ENCODE peak calls at places on chromosomes 12 and 14, in six cellular contexts. One of them, this sample, is unnamed.

GRCh38 chr12:24596768-24597388 is 352.0 kb downstream of the BCAT1 start:
- DNase-seq in breast epithelium: no peak
- DNase-seq in fibroblast of pulmonary artery: peak
- DNase-seq in adrenal gland: no peak
- DNase-seq in AG04449: no peak
- DNase-seq in prostate gland: no peak
- DNase-seq in this sample: no peak

GRCh38 chr12:131900397-131900796 is 6.0 kb downstream of the ULK1 start:
- DNase-seq in AG04449: no peak
- DNase-seq in breast epithelium: no peak
- DNase-seq in prostate gland: no peak
- DNase-seq in adrenal gland: no peak
- DNase-seq in fibroblast of pulmonary artery: no peak
- DNase-seq in this sample: no peak

GRCh38 chr12:66594688-66595087 is 84.2 kb downstream of the GRIP1 start:
- DNase-seq in AG04449: no peak
- DNase-seq in adrenal gland: no peak
- DNase-seq in prostate gland: no peak
- DNase-seq in breast epithelium: no peak
- DNase-seq in fibroblast of pulmonary artery: peak
- DNase-seq in this sample: no peak

GRCh38 chr12:93751864-93752610 is 74.9 kb downstream of the CRADD start:
- DNase-seq in adrenal gland: no peak
- DNase-seq in AG04449: peak
- DNase-seq in prostate gland: no peak
- DNase-seq in fibroblast of pulmonary artery: peak
- DNase-seq in breast epithelium: no peak
- DNase-seq in this sample: no peak

GRCh38 chr14:76352639-76353281 is 23.2 kb upstream of the ESRRB start:
- DNase-seq in breast epithelium: no peak
- DNase-seq in AG04449: no peak
- DNase-seq in prostate gland: peak
- DNase-seq in adrenal gland: peak
- DNase-seq in fibroblast of pulmonary artery: peak
- DNase-seq in this sample: peak

GRCh38 chr12:54258286-54258685 is 21.6 kb downstream of the CBX5 start:
- DNase-seq in AG04449: no peak
- DNase-seq in adrenal gland: no peak
- DNase-seq in prostate gland: no peak
- DNase-seq in fibroblast of pulmonary artery: peak
- DNase-seq in breast epithelium: no peak
- DNase-seq in this sample: no peak

GRCh38 chr12:90080616-90081015 is 372.0 kb upstream of the ATP2B1 start:
- DNase-seq in breast epithelium: no peak
- DNase-seq in prostate gland: no peak
- DNase-seq in AG04449: no peak
- DNase-seq in fibroblast of pulmonary artery: no peak
- DNase-seq in adrenal gland: no peak
- DNase-seq in this sample: no peak

GRCh38 chr14:70555890-70556289 is 21.1 kb upstream of the ADAM20 start:
- DNase-seq in prostate gland: no peak
- DNase-seq in fibroblast of pulmonary artery: peak
- DNase-seq in AG04449: no peak
- DNase-seq in adrenal gland: no peak
- DNase-seq in breast epithelium: no peak
- DNase-seq in this sample: peak

GRCh38 chr14:50985124-50985815 is 41.0 kb upstream of the PYGL start:
- DNase-seq in fibroblast of pulmonary artery: no peak
- DNase-seq in prostate gland: no peak
- DNase-seq in adrenal gland: no peak
- DNase-seq in breast epithelium: no peak
- DNase-seq in AG04449: no peak
- DNase-seq in this sample: no peak

GRCh38 chr12:128690641-128691040 is 133.1 kb downstream of the SLC15A4 start:
- DNase-seq in fibroblast of pulmonary artery: no peak
- DNase-seq in AG04449: no peak
- DNase-seq in breast epithelium: no peak
- DNase-seq in adrenal gland: no peak
- DNase-seq in prostate gland: no peak
- DNase-seq in this sample: no peak

GRCh38 chr14:101500681-101501080 is 60.6 kb upstream of the DIO3 start:
- DNase-seq in fibroblast of pulmonary artery: no peak
- DNase-seq in breast epithelium: peak
- DNase-seq in AG04449: no peak
- DNase-seq in prostate gland: no peak
- DNase-seq in adrenal gland: no peak
- DNase-seq in this sample: no peak

GRCh38 chr12:69834566-69834965 is 9.5 kb downstream of the MYRFL start:
- DNase-seq in AG04449: no peak
- DNase-seq in prostate gland: no peak
- DNase-seq in breast epithelium: no peak
- DNase-seq in adrenal gland: no peak
- DNase-seq in fibroblast of pulmonary artery: no peak
- DNase-seq in this sample: no peak

GRCh38 chr12:71846322-71846940 is 6.9 kb downstream of the TBC1D15 start:
- DNase-seq in AG04449: no peak
- DNase-seq in prostate gland: no peak
- DNase-seq in adrenal gland: no peak
- DNase-seq in breast epithelium: no peak
- DNase-seq in fibroblast of pulmonary artery: peak
- DNase-seq in this sample: no peak

GRCh38 chr14:54480830-54481562 is 7.8 kb downstream of the GMFB start:
- DNase-seq in adrenal gland: no peak
- DNase-seq in fibroblast of pulmonary artery: no peak
- DNase-seq in breast epithelium: no peak
- DNase-seq in prostate gland: no peak
- DNase-seq in AG04449: no peak
- DNase-seq in this sample: no peak

GRCh38 chr14:54486685-54487084 is 2.1 kb downstream of the GMFB start:
- DNase-seq in AG04449: no peak
- DNase-seq in breast epithelium: no peak
- DNase-seq in prostate gland: no peak
- DNase-seq in fibroblast of pulmonary artery: no peak
- DNase-seq in adrenal gland: no peak
- DNase-seq in this sample: no peak

GRCh38 chr14:54483073-54483745 is 5.6 kb downstream of the GMFB start:
- DNase-seq in fibroblast of pulmonary artery: no peak
- DNase-seq in breast epithelium: no peak
- DNase-seq in adrenal gland: no peak
- DNase-seq in prostate gland: no peak
- DNase-seq in AG04449: no peak
- DNase-seq in this sample: no peak

GRCh38 chr14:54481695-54482094 is 7.1 kb downstream of the GMFB start:
- DNase-seq in prostate gland: no peak
- DNase-seq in adrenal gland: no peak
- DNase-seq in breast epithelium: no peak
- DNase-seq in AG04449: no peak
- DNase-seq in fibroblast of pulmonary artery: no peak
- DNase-seq in this sample: no peak

DNA sequence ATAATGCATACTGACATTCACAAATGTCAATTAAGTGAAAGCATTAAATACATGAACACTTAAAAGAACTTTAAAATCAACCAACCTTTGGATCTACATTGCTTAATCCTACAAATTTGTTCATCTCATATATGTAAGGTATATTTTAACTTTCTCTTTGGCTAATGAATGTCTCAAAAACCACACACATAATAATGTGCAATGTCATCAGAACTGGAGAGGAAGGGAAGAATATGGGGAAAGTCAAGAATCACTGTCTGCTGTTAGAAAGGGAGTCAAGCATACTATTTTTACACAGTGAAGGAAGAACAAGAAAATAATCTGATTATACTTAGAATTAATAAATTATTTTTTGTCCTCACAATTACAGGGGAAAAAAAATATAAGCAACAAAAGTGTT is 4.9 kb downstream of the GMFB start:
- DNase-seq in AG04449: no peak
- DNase-seq in fibroblast of pulmonary artery: no peak
- DNase-seq in breast epithelium: no peak
- DNase-seq in adrenal gland: no peak
- DNase-seq in prostate gland: no peak
- DNase-seq in this sample: no peak
- H3K4me3 ChIP-seq in AG04449: no peak
- H3K4me3 ChIP-seq in fibroblast of pulmonary artery: no peak
- H3K4me3 ChIP-seq in breast epithelium: no peak
- H3K4me3 ChIP-seq in adrenal gland: no peak
- H3K4me3 ChIP-seq in prostate gland: no peak
- H3K4me3 ChIP-seq in this sample: no peak

DNA sequence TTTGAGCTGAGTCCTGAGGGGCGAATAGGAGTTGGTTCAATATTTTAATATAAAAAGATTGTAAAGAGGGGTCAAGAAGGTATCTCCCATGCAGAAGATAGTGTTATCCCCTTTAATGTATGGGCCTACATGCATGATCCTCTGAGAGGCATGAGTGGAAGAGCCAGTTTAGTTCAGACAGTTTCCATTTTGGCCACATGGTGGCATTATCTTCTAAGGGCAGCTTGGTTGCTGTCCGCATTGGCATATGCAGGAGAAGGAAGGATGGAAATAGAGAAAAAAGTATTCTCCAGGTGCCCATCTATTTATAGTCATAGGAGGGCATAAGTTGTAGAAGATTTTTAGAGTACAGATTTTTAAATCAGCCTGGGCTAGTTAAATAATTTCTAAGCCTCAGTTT is 5.4 kb downstream of the SAMD4A start:
- DNase-seq in breast epithelium: no peak
- DNase-seq in AG04449: no peak
- DNase-seq in prostate gland: no peak
- DNase-seq in adrenal gland: no peak
- DNase-seq in fibroblast of pulmonary artery: peak
- DNase-seq in this sample: peak
- H3K4me3 ChIP-seq in breast epithelium: no peak
- H3K4me3 ChIP-seq in AG04449: no peak
- H3K4me3 ChIP-seq in prostate gland: no peak
- H3K4me3 ChIP-seq in adrenal gland: no peak
- H3K4me3 ChIP-seq in fibroblast of pulmonary artery: no peak
- H3K4me3 ChIP-seq in this sample: no peak

GRCh38 chr12:40106655-40107054 is 774 bp upstream of the SLC2A13 start:
- DNase-seq in AG04449: no peak
- DNase-seq in fibroblast of pulmonary artery: no peak
- DNase-seq in breast epithelium: no peak
- DNase-seq in adrenal gland: no peak
- DNase-seq in prostate gland: no peak
- DNase-seq in this sample: no peak
- H3K4me3 ChIP-seq in AG04449: no peak
- H3K4me3 ChIP-seq in fibroblast of pulmonary artery: no peak
- H3K4me3 ChIP-seq in breast epithelium: peak
- H3K4me3 ChIP-seq in adrenal gland: no peak
- H3K4me3 ChIP-seq in prostate gland: no peak
- H3K4me3 ChIP-seq in this sample: peak

DNA sequence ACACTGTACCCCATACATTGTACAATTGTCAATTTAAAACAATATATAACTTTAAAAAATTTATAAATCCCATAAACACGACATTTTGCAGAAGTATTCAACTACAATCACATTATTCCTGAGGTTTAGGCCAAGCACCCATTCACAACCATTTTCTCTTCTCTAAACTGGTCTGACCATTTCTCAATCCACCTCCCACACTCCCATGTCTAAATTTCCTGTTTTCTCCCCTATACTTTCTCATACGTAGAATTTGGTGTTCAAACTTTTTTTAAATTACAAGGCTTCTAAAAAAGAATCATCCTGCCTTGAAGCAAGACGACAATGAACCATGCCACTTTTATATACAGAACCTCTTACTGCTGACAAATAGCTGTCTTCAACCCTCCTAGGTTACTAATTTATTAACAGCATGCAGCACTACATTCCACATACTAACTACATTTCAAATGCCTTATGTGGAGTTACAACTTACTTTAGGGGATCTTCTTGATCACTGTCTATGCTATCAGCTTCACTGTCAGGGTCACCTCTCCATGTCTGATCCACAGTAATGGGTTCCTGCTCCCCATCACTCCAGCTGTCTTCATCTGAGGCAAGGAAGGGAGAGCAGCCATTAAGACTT is 3.4 kb downstream of the KANSL2 start:
- DNase-seq in breast epithelium: no peak
- DNase-seq in prostate gland: no peak
- DNase-seq in fibroblast of pulmonary artery: peak
- DNase-seq in adrenal gland: no peak
- DNase-seq in AG04449: no peak
- DNase-seq in this sample: no peak
- H3K4me3 ChIP-seq in breast epithelium: no peak
- H3K4me3 ChIP-seq in prostate gland: no peak
- H3K4me3 ChIP-seq in fibroblast of pulmonary artery: no peak
- H3K4me3 ChIP-seq in adrenal gland: no peak
- H3K4me3 ChIP-seq in AG04449: no peak
- H3K4me3 ChIP-seq in this sample: no peak

GRCh38 chr12:109572506-109572845 is 828 bp downstream of the MMAB start:
- DNase-seq in AG04449: no peak
- DNase-seq in fibroblast of pulmonary artery: no peak
- DNase-seq in prostate gland: no peak
- DNase-seq in breast epithelium: no peak
- DNase-seq in adrenal gland: no peak
- DNase-seq in this sample: no peak
- H3K4me3 ChIP-seq in AG04449: peak
- H3K4me3 ChIP-seq in fibroblast of pulmonary artery: peak
- H3K4me3 ChIP-seq in prostate gland: peak
- H3K4me3 ChIP-seq in breast epithelium: peak
- H3K4me3 ChIP-seq in adrenal gland: no peak
- H3K4me3 ChIP-seq in this sample: peak

DNA sequence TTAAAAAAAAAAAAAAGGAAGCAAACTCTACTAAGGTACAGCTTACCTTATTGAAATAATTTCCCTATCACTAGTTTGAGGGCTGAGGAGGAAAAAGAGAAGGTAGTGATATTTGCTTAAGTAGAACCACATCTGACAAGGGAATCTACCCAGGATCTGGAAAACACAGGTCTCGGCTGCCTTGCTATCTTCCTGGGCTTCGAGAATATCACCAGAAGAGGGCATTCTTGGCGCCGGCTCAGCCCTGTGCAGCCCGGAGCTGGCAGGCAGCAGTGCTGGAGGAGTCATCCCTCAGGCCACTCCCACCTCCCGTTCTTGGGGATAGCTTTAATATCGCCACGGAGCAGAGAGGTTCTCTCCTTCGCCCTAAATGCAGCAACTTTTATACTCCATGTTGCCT is 1181.2 kb downstream of the VRK1 start:
- DNase-seq in prostate gland: peak
- DNase-seq in breast epithelium: peak
- DNase-seq in fibroblast of pulmonary artery: peak
- DNase-seq in adrenal gland: peak
- DNase-seq in AG04449: no peak
- DNase-seq in this sample: peak
- H3K4me3 ChIP-seq in prostate gland: peak
- H3K4me3 ChIP-seq in breast epithelium: peak
- H3K4me3 ChIP-seq in fibroblast of pulmonary artery: no peak
- H3K4me3 ChIP-seq in adrenal gland: no peak
- H3K4me3 ChIP-seq in AG04449: no peak
- H3K4me3 ChIP-seq in this sample: peak

This sample was measured in colonic mucosa.